ENCODE peak calls at places on chromosome 17, in five cellular contexts. M is SK-N-SH, A is GM23338, H is PC-3, R is fibroblast of lung. G is an unnamed sample.
A peak's percentile ranks its signal among the peaks of the same experiment; 100 is the strongest.

GRCh38 chr17:64147110-64148016 is 17.4 kb upstream of the ERN1 start:
- DNase-seq in M (peak; percentile 45), R (peak; percentile 35), A (peak; percentile 25), H (peak; percentile 52), G (no peak)

GRCh38 chr17:41530062-41531048 is 2.2 kb upstream of the KRT19 start:
- DNase-seq in H (peak; percentile 94), A (no peak), R (peak; percentile 97), M (peak; percentile 93), G (peak; percentile 99)

GRCh38 chr17:66747561-66748275 is 87.2 kb upstream of the CACNG5 start:
- DNase-seq in A (no peak), R (peak; percentile 89), M (no peak), H (peak; percentile 84), G (peak; percentile 96)

GRCh38 chr17:56173958-56174357 is 20.7 kb downstream of the ANKFN1 start:
- DNase-seq in M (no peak), R (peak; percentile 36), A (no peak), H (no peak), G (no peak)

GRCh38 chr17:72474740-72475477 is 354.1 kb downstream of the SOX9 start:
- DNase-seq in R (no peak), H (no peak), A (peak; percentile 36), M (peak; percentile 49), G (no peak)

GRCh38 chr17:49528966-49529365 is 33.9 kb downstream of the NGFR start:
- DNase-seq in R (no peak), A (no peak), M (peak; percentile 23), H (no peak), G (peak; percentile 34)

GRCh38 chr17:79218825-79219200 is 144.2 kb downstream of the ENGASE start:
- DNase-seq in R (no peak), A (no peak), H (no peak), M (peak; percentile 45), G (peak; percentile 82)

GRCh38 chr17:13484020-13484419 is 117.7 kb downstream of the HS3ST3A1 start:
- DNase-seq in R (peak; percentile 74), M (no peak), A (no peak), H (no peak), G (no peak)

GRCh38 chr17:65495255-65496060 is 66.0 kb downstream of the AXIN2 start:
- DNase-seq in M (no peak), H (no peak), R (peak; percentile 19), A (peak; percentile 91), G (no peak)

GRCh38 chr17:40150215-40150614 is 9.9 kb downstream of the CASC3 start:
- DNase-seq in M (no peak), A (no peak), H (no peak), R (no peak), G (no peak)

GRCh38 chr17:56819431-56820145 is 14.1 kb downstream of the C17orf67 start:
- DNase-seq in M (peak; percentile 87), A (peak; percentile 96), R (peak; percentile 43), H (peak; percentile 95), G (peak; percentile 90)

GRCh38 chr17:49728425-49728824 is 20.7 kb upstream of the SLC35B1 start:
- DNase-seq in R (no peak), M (no peak), A (no peak), H (no peak), G (no peak)

GRCh38 chr17:40038882-40039513 is 15.2 kb downstream of the MED24 start:
- DNase-seq in R (peak; percentile 79), H (peak; percentile 52), A (peak; percentile 80), M (peak; percentile 80), G (peak; percentile 92)

GRCh38 chr17:50173335-50173941 is 7.6 kb downstream of the SGCA start:
- DNase-seq in R (peak; percentile 93), H (no peak), M (peak; percentile 72), A (peak; percentile 34), G (peak; percentile 98)

GRCh38 chr17:34305061-34305460 is 14.2 kb upstream of the CCL8 start:
- DNase-seq in H (no peak), R (no peak), M (no peak), A (no peak), G (no peak)

GRCh38 chr17:21036361-21036881 is 6.4 kb downstream of the USP22 start:
- DNase-seq in A (no peak), H (no peak), R (peak; percentile 49), M (no peak), G (no peak)

GRCh38 chr17:1834378-1835149 is 4.8 kb downstream of the RPA1 start:
- DNase-seq in M (no peak), R (no peak), H (no peak), A (no peak), G (no peak)

GRCh38 chr17:65346166-65346565 is 209.0 kb downstream of the RGS9 start:
- DNase-seq in M (no peak), A (no peak), H (no peak), R (peak; percentile 67), G (no peak)

GRCh38 chr17:75847595-75848522 is 3.7 kb upstream of the UNC13D start:
- DNase-seq in H (no peak), A (no peak), R (no peak), M (no peak), G (peak; percentile 71)

GRCh38 chr17:49817993-49818392 is 29.5 kb downstream of the KAT7 start:
- DNase-seq in H (no peak), R (no peak), A (no peak), M (no peak), G (no peak)

GRCh38 chr17:9072626-9073339 is 51.5 kb downstream of the NTN1 start:
- DNase-seq in R (peak; percentile 18), H (no peak), M (no peak), A (no peak), G (no peak)

GRCh38 chr17:46772879-46773620 is 45.4 kb downstream of the WNT3 start:
- DNase-seq in H (no peak), A (no peak), M (peak; percentile 41), R (no peak), G (no peak)

GRCh38 chr17:76199466-76199865 is 40.8 kb downstream of the RNF157 start:
- DNase-seq in A (no peak), M (no peak), R (no peak), H (no peak), G (no peak)

GRCh38 chr17:60406887-60407286 is 15.0 kb upstream of the USP32 start:
- DNase-seq in R (no peak), M (no peak), H (no peak), A (no peak), G (no peak)

GRCh38 chr17:74454197-74455024 is 12.0 kb upstream of the CD300A start:
- DNase-seq in A (peak; percentile 92), R (peak; percentile 77), M (no peak), H (no peak), G (peak; percentile 99)

GRCh38 chr17:46071796-46072195 is 72.7 kb downstream of the STH start:
- DNase-seq in R (no peak), A (no peak), H (no peak), M (no peak), G (no peak)

GRCh38 chr17:61770752-61771533 is 92.4 kb downstream of the BRIP1 start:
- DNase-seq in M (no peak), H (no peak), A (no peak), R (peak; percentile 81), G (no peak)

GRCh38 chr17:47935961-47936360 is 5.4 kb upstream of the PNPO start:
- DNase-seq in H (peak; percentile 89), A (no peak), R (peak; percentile 89), M (no peak), G (peak; percentile 94)

GRCh38 chr17:76046064-76046463 is 19.0 kb upstream of the EVPL start:
- DNase-seq in H (no peak), R (no peak), M (no peak), A (no peak), G (no peak)

GRCh38 chr17:67493811-67494210 is 116.7 kb downstream of the PITPNC1 start:
- DNase-seq in R (no peak), H (no peak), M (no peak), A (no peak), G (no peak)

GRCh38 chr17:29524692-29525091 is 42.1 kb downstream of the ABHD15 start:
- DNase-seq in H (no peak), R (no peak), A (no peak), M (no peak), G (peak; percentile 19)

GRCh38 chr17:69492410-69493071 is 78.0 kb downstream of the MAP2K6 start:
- DNase-seq in A (peak; percentile 86), R (peak; percentile 92), H (peak; percentile 92), M (peak; percentile 42), G (peak; percentile 73)

GRCh38 chr17:15257316-15257925 is 7.7 kb downstream of the PMP22 start:
- DNase-seq in H (peak; percentile 99), M (peak; percentile 83), R (peak; percentile 73), A (peak; percentile 87), G (peak; percentile 93)

GRCh38 chr17:56185491-56185890 is 32.2 kb downstream of the ANKFN1 start:
- DNase-seq in H (no peak), R (peak; percentile 80), A (no peak), M (no peak), G (no peak)

GRCh38 chr17:42866631-42867575 is 15.9 kb downstream of the AOC3 start:
- DNase-seq in A (no peak), M (no peak), R (no peak), H (no peak), G (no peak)
- H3K36me3 ChIP-seq in A (no peaks in the 10 kb centered on the region), M (no peaks in the 10 kb centered on the region), R (no peaks in the 10 kb centered on the region), H (no peaks in the 10 kb centered on the region), G (no peaks in the 10 kb centered on the region)

GRCh38 chr17:57861000-57861736 is 11.3 kb upstream of the MRPS23 start:
- DNase-seq in A (peak; percentile 75), H (peak; percentile 50), R (peak; percentile 59), M (peak; percentile 70), G (peak; percentile 87)

GRCh38 chr17:57861737-57862409 is 12.0 kb upstream of the MRPS23 start:
- DNase-seq in H (peak; percentile 43), R (peak; percentile 41), A (peak; percentile 73), M (peak; percentile 88), G (peak; percentile 94)

GRCh38 chr17:57858838-57859237 is 9.0 kb upstream of the MRPS23 start:
- DNase-seq in M (no peak), R (no peak), H (no peak), A (no peak), G (peak; percentile 74)

GRCh38 chr17:57859601-57860413 is 10.0 kb upstream of the MRPS23 start:
- DNase-seq in M (no peak), R (no peak), A (no peak), H (no peak), G (peak; percentile 21)

GRCh38 chr17:57860414-57860999 is 10.7 kb upstream of the MRPS23 start:
- DNase-seq in H (no peak), A (no peak), M (peak; percentile 43), R (no peak), G (peak; percentile 26)
- H2AFZ ChIP-seq in H (no peak overlapping the region), A (no peak overlapping the region), M (no peak overlapping the region), R (no peak overlapping the region), G (no peak overlapping the region)

GRCh38 chr17:4551796-4552525 is 3.2 kb downstream of the MYBBP1A start:
- DNase-seq in M (no peak), H (no peak), A (no peak), R (no peak), G (no peak)

GRCh38 chr17:4550534-4551039 is 4.6 kb downstream of the MYBBP1A start:
- DNase-seq in H (no peak), R (no peak), A (no peak), M (no peak), G (peak; percentile 81)

GRCh38 chr17:4548721-4549531 is 6.3 kb downstream of the MYBBP1A start:
- DNase-seq in H (no peak), M (no peak), R (peak; percentile 18), A (no peak), G (peak; percentile 82)

GRCh38 chr17:4549781-4550533 is 5.2 kb downstream of the MYBBP1A start:
- DNase-seq in R (no peak), A (no peak), M (no peak), H (no peak), G (no peak)

GRCh38 chr17:4551141-4551540 is 4.0 kb downstream of the MYBBP1A start:
- DNase-seq in M (peak; percentile 43), H (peak; percentile 30), R (no peak), A (peak; percentile 50), G (no peak)
- H3K36me3 ChIP-seq in M (peaks cover 65% of the 10 kb centered on the region), H (peaks cover 45% of the 10 kb centered on the region), R (peaks cover 20% of the 10 kb centered on the region), A (peaks cover 28% of the 10 kb centered on the region), G (peaks cover 62% of the 10 kb centered on the region)

GRCh38 chr17:27888945-27889344 is 4.2 kb downstream of the LYRM9 start:
- DNase-seq in M (no peak), A (peak; percentile 91), R (peak; percentile 12), H (no peak), G (no peak)
- H2AFZ ChIP-seq in M (no peak overlapping the region), A (peak overlapping the region; percentile 4), R (no peak overlapping the region), H (no peak overlapping the region), G (no peak overlapping the region)

G was measured in osteoblast.